ENCODE peak calls at places on chromosomes 1 and 21, in four cellular contexts. U is AG10803, T is SJSA1, S is right cardiac atrium. Q is an unnamed sample.
A peak's percentile ranks its signal among the peaks of the same experiment; 100 is the strongest.

GRCh38 chr1:168535536-168535935 is 8.3 kb downstream of the XCL2 start:
- DNase-seq in U (no peak), T (no peak), S (no peak), Q (no peak)

GRCh38 chr1:33468559-33468958 is 3.9 kb upstream of the ZSCAN20 start:
- DNase-seq in U (no peak), T (peak; percentile 10), S (no peak), Q (no peak)

GRCh38 chr21:41831453-41831831 is 47.7 kb downstream of the PRDM15 start:
- DNase-seq in U (no peak), T (no peak), S (no peak), Q (no peak)

GRCh38 chr21:37139154-37139553 is 66.1 kb downstream of the TTC3 start:
- DNase-seq in U (no peak), T (no peak), S (no peak), Q (no peak)

GRCh38 chr1:201678264-201679101 is 139.6 kb downstream of the NAV1 start:
- DNase-seq in U (no peak), T (peak; percentile 41), S (no peak), Q (no peak)

GRCh38 chr1:38046333-38046883 is at the start of gene POU3F1:
- DNase-seq in U (no peak), T (no peak), S (no peak), Q (no peak)

GRCh38 chr1:86788300-86789206 is 84.2 kb downstream of the SH3GLB1 start:
- DNase-seq in U (peak; percentile 79), T (no peak), S (peak; percentile 57), Q (peak; percentile 89)

GRCh38 chr1:160459687-160460086 is 59.3 kb downstream of the VANGL2 start:
- DNase-seq in U (no peak), T (no peak), S (no peak), Q (no peak)

GRCh38 chr1:11690669-11691301 is 725 bp upstream of the DRAXIN start:
- DNase-seq in U (no peak), T (no peak), S (no peak), Q (no peak)

GRCh38 chr1:162676767-162677166 is 44.5 kb downstream of the DDR2 start:
- DNase-seq in U (no peak), T (no peak), S (peak; percentile 33), Q (no peak)

GRCh38 chr1:231028676-231029075 is 11.4 kb downstream of the FAM89A start:
- DNase-seq in U (no peak), T (no peak), S (no peak), Q (no peak)

GRCh38 chr1:241423541-241424479 is 66.8 kb upstream of the RGS7 start:
- DNase-seq in U (peak; percentile 64), T (no peak), S (no peak), Q (no peak)

GRCh38 chr1:87513270-87513669 is 184.6 kb downstream of the LMO4 start:
- DNase-seq in U (no peak), T (peak; percentile 3), S (no peak), Q (no peak)

GRCh38 chr1:86419277-86419903 is 4.6 kb upstream of the CLCA2 start:
- DNase-seq in U (peak; percentile 25), T (no peak), S (no peak), Q (no peak)

GRCh38 chr1:57378564-57378963 is 45.3 kb downstream of the DAB1 start:
- DNase-seq in U (no peak), T (no peak), S (no peak), Q (no peak)

GRCh38 chr1:245058436-245058835 is 96.3 kb upstream of the KIF26B start:
- DNase-seq in U (no peak), T (no peak), S (no peak), Q (no peak)
- H3K4me3 ChIP-seq in U (no peak overlapping the region), T (no peak overlapping the region), S (no peak overlapping the region), Q (no peak overlapping the region)

DNA sequence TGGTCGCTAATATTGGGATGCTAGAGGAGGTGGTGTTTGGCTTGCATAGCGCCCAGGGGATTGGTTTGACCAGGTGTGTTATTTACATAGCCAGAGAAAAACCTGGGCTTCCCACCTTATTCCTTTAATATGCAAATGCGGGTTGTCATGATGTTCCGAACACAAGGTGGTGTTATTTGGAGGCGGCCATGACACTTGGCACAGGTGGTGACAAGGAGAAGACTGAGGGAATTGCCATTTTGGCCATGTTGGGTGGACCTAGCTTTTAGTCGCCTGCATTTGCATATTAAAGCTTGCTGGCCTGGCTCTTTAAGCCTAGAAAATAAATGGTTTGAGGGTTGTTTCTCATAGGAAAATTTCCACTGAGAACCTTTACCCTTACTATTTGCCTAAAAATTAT is 490.5 kb downstream of the SIPA1L2 start:
- DNase-seq in U (no peak), T (no peak), S (no peak), Q (no peak)
- H3K4me3 ChIP-seq in U (no peak overlapping the region), T (no peak overlapping the region), S (no peak overlapping the region), Q (no peak overlapping the region)

GRCh38 chr1:44359234-44359937 is 4.3 kb upstream of the ERI3 start:
- DNase-seq in U (no peak), T (no peak), S (no peak), Q (no peak)

GRCh38 chr1:44354840-44355581 is at the start of gene ERI3:
- DNase-seq in U (peak; percentile 97), T (peak; percentile 97), S (peak; percentile 98), Q (peak; percentile 97)

GRCh38 chr1:44357710-44358109 is 2.7 kb upstream of the ERI3 start:
- DNase-seq in U (no peak), T (no peak), S (no peak), Q (no peak)

GRCh38 chr1:44354268-44354839 is 703 bp downstream of the ERI3 start:
- DNase-seq in U (peak; percentile 42), T (peak; percentile 2), S (no peak), Q (no peak)

GRCh38 chr1:44355582-44356305 is 687 bp upstream of the ERI3 start:
- DNase-seq in U (no peak), T (no peak), S (no peak), Q (no peak)
- H3K4me3 ChIP-seq in U (peak overlapping the region; percentile 36), T (peak overlapping the region; percentile 95), S (no peak overlapping the region), Q (no peak overlapping the region)

GRCh38 chr1:110070282-110070967 is at the start of gene ALX3:
- DNase-seq in U (no peak), T (no peak), S (no peak), Q (no peak)
- H3K4me3 ChIP-seq in U (no peak within 1 kb of the TSS), T (no peak within 1 kb of the TSS), S (peak within 1 kb of the TSS; percentile 40), Q (peak within 1 kb of the TSS; percentile 2)

GRCh38 chr1:9198538-9199361 is 35.8 kb upstream of the H6PD start:
- DNase-seq in U (peak; percentile 26), T (no peak), S (peak; percentile 43), Q (no peak)
- H3K4me3 ChIP-seq in U (peak overlapping the region; percentile 47), T (no peak overlapping the region), S (peak overlapping the region; percentile 9), Q (no peak overlapping the region)

DNA sequence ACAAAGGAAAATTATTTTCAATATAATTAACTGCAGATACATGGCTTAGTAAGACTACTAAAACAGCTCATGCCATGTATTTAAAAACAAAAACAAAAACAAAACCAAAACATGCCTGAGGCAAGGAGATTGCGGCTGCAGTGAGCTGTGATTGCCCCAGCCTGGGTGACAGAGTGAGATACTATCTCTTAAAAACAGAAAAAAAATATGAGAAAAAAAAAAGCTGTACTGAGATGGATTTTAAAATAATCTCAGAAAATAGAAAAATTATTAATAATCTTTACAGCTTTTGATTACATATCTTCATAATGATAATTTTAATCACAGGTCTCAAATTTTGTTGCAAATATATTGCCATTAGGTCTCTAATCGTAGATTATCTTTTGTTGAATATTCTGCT is 24.0 kb upstream of the LIN9 start:
- DNase-seq in U (no peak), T (no peak), S (no peak), Q (no peak)
- H3K4me3 ChIP-seq in U (no peak overlapping the region), T (no peak overlapping the region), S (no peak overlapping the region), Q (no peak overlapping the region)

DNA sequence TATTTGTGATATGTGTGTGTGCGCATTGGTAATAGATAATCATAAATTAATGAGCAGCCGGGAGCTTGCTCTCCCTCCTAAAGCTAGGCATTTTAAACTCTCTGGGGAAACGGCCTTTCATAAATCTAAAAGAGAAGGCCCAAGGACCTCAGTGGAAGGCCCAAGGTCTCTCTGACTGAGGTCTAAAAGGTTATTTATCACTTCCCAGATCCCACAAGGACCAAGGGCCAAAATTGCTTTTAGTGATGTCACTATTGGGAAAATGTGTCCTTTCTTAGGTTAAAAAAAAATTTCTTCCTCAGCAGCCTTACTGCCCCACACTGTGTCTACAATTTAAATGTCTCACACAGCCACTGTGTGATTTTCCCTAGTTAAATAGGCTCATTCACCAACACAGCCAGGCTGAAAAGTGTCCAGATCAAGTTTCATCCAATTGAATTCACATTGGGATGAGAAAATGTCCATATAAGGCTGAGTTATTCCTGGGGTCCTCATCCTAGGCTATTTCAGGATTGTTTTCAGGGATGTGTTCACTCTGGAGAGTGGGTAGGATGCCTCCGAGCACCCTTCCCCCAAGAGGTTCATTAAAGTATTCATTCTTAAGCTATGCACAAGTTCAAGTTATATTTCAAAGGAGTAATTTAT is 46.1 kb downstream of the SLC44A3 start:
- DNase-seq in U (peak; percentile 50), T (peak; percentile 56), S (no peak), Q (no peak)
- H3K4me3 ChIP-seq in U (no peak overlapping the region), T (no peak overlapping the region), S (no peak overlapping the region), Q (no peak overlapping the region)

GRCh38 chr1:8679929-8680504 is 137.4 kb downstream of the RERE start:
- DNase-seq in U (no peak), T (no peak), S (no peak), Q (no peak)

GRCh38 chr1:8681911-8682310 is 135.5 kb downstream of the RERE start:
- DNase-seq in U (no peak), T (no peak), S (no peak), Q (no peak)

GRCh38 chr1:8681317-8681650 is 136.2 kb downstream of the RERE start:
- DNase-seq in U (no peak), T (no peak), S (no peak), Q (no peak)

GRCh38 chr1:8679411-8679800 is 138.0 kb downstream of the RERE start:
- DNase-seq in U (no peak), T (no peak), S (no peak), Q (no peak)

DNA sequence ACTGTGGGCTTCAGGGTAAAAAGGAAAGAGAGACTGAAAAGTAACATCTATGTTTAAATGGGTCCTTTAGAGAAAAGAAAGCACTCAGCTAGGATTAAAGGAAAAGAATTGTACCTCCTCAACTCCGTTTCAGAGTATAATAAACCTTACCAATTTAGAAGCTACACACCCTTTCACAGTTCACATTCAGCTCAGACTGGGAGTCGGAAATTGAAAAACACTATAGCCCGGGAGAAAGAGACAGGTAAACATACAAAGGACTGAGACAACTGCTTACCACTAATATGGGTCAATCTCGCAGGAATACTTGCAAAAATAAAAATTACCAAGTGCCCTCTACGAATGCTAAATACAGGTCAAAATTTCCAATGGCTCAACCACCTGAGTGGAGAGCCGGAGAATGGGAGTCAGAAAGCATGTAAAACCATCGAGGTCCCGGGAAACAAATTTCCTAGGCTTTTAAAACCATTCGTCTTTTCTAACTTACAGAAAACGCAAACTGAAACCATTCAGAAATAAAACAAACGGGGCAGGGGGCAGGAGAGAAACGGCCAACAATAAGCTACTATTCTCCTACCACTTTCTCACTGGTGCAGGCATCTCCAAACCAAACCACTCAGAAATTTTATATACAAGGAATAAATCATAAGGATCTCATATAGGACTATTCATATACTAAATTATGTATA is 136.7 kb downstream of the RERE start:
- DNase-seq in U (no peak), T (peak; percentile 34), S (no peak), Q (no peak)
- H3K4me3 ChIP-seq in U (no peak overlapping the region), T (peak overlapping the region; percentile 32), S (peak overlapping the region; percentile 46), Q (no peak overlapping the region)

GRCh38 chr1:228098323-228098931 is 4.7 kb downstream of the C1orf35 start:
- DNase-seq in U (no peak), T (no peak), S (no peak), Q (peak; percentile 59)
- H3K4me3 ChIP-seq in U (no peak overlapping the region), T (no peak overlapping the region), S (no peak overlapping the region), Q (no peak overlapping the region)